ENCODE peak calls at places on chromosomes 1 and 21, in nine cellular contexts. G is SK-N-SH, E is suprapubic skin, R is endothelial cell of umbilical vein, P is H1, F is spleen, K is stomach, S is transverse colon, M is GM23338. X is an unnamed sample.

GRCh38 chr1:34696230-34696629 is 58.6 kb upstream of the GJB5 start:
- DNase-seq in G (peak; percentile 54), E (no peak), R (no peak), P (no peak), F (no peak), K (no peak), S (no peak), M (peak; percentile 18), X (no peak)

GRCh38 chr1:110559157-110559556 is 40.2 kb upstream of the KCNA10 start:
- DNase-seq in G (no peak), E (no peak), R (no peak), P (no peak), F (no peak), K (no peak), S (no peak), M (no peak), X (no peak)

GRCh38 chr1:108190686-108191416 is 9.3 kb downstream of the SLC25A24 start:
- DNase-seq in G (no peak), E (no peak), R (no peak), P (no peak), F (no peak), K (no peak), S (no peak), M (no peak), X (no peak)

GRCh38 chr1:12144236-12144635 is 22.6 kb upstream of the TNFRSF1B start:
- DNase-seq in G (no peak), E (no peak), R (no peak), P (no peak), F (peak; percentile 76), K (no peak), S (peak; percentile 76), M (no peak), X (no peak)

GRCh38 chr1:172826096-172826741 is 167.3 kb downstream of the FASLG start:
- DNase-seq in G (peak; percentile 38), E (no peak), R (peak; percentile 80), P (no peak), F (no peak), K (no peak), S (no peak), M (peak; percentile 73), X (no peak)

GRCh38 chr1:203147376-203147775 is 19.9 kb downstream of the ADORA1 start:
- DNase-seq in G (no peak), E (no peak), R (no peak), P (no peak), F (no peak), K (no peak), S (no peak), M (peak; percentile 17), X (no peak)

GRCh38 chr21:34604556-34604955 is 10.4 kb downstream of the RCAN1 start:
- DNase-seq in G (no peak), E (no peak), R (no peak), P (no peak), F (no peak), K (no peak), S (no peak), M (no peak), X (peak; percentile 88)

GRCh38 chr1:231861541-231862481 is 235.2 kb downstream of the DISC1 start:
- DNase-seq in G (no peak), E (no peak), R (no peak), P (no peak), F (no peak), K (no peak), S (no peak), M (no peak), X (no peak)

GRCh38 chr1:15188145-15188544 is 34.6 kb downstream of the TMEM51 start:
- DNase-seq in G (peak; percentile 51), E (no peak), R (no peak), P (no peak), F (no peak), K (no peak), S (no peak), M (no peak), X (no peak)

GRCh38 chr1:119477710-119478109 is 29.3 kb upstream of the HSD3B1 start:
- DNase-seq in G (no peak), E (no peak), R (no peak), P (no peak), F (no peak), K (no peak), S (no peak), M (peak; percentile 19), X (no peak)

GRCh38 chr1:18183477-18183974 is 75.9 kb downstream of the IGSF21 start:
- DNase-seq in G (no peak), E (no peak), R (no peak), P (no peak), F (no peak), K (no peak), S (no peak), M (no peak), X (no peak)

GRCh38 chr21:36757246-36757645 is 58.3 kb downstream of the SIM2 start:
- DNase-seq in G (no peak), E (no peak), R (no peak), P (no peak), F (no peak), K (no peak), S (no peak), M (peak; percentile 17), X (no peak)

GRCh38 chr1:245812278-245812677 is 657.5 kb downstream of the KIF26B start:
- DNase-seq in G (no peak), E (no peak), R (no peak), P (no peak), F (no peak), K (no peak), S (no peak), M (no peak), X (peak; percentile 84)

GRCh38 chr1:2350911-2351655 is 40.3 kb downstream of the MORN1 start:
- DNase-seq in G (no peak), E (peak; percentile 54), R (no peak), P (no peak), F (peak; percentile 59), K (no peak), S (no peak), M (no peak), X (no peak)

GRCh38 chr1:7387053-7387861 is 383.8 kb upstream of the VAMP3 start:
- DNase-seq in G (peak; percentile 51), E (peak; percentile 26), R (no peak), P (no peak), F (peak; percentile 47), K (peak; percentile 20), S (no peak), M (no peak), X (peak; percentile 70)

GRCh38 chr1:222792744-222793143 is 22.1 kb upstream of the DISP1 start:
- DNase-seq in G (peak; percentile 68), E (no peak), R (peak; percentile 44), P (no peak), F (no peak), K (no peak), S (no peak), M (peak; percentile 67), X (no peak)

GRCh38 chr1:221031890-221032222 is 152.6 kb downstream of the HLX start:
- DNase-seq in G (no peak), E (no peak), R (peak; percentile 79), P (no peak), F (no peak), K (no peak), S (no peak), M (no peak), X (no peak)

GRCh38 chr1:117565745-117566455 is 39.9 kb upstream of the TENT5C start:
- DNase-seq in G (peak; percentile 21), E (no peak), R (no peak), P (no peak), F (no peak), K (no peak), S (no peak), M (no peak), X (peak; percentile 80)

GRCh38 chr1:248897412-248898337 is 8.4 kb upstream of the PGBD2 start:
- DNase-seq in G (no peak), E (no peak), R (no peak), P (no peak), F (no peak), K (no peak), S (no peak), M (peak; percentile 39), X (no peak)

GRCh38 chr1:160291248-160292220 is 6.6 kb upstream of the PEX19 start:
- DNase-seq in G (peak; percentile 62), E (peak; percentile 74), R (peak; percentile 76), P (no peak), F (peak; percentile 80), K (peak; percentile 71), S (peak; percentile 69), M (peak; percentile 79), X (no peak)
- TF ChIP-seq POLR2AphosphoS5 in G (no peak), E (no peak), R (no peak), P (no peak), F (no peak), K (no peak), S (no peak), M (no peak), X (no peak)

GRCh38 chr1:162316187-162316586 is 60.5 kb downstream of the SPATA46 start:
- DNase-seq in G (no peak), E (no peak), R (no peak), P (no peak), F (no peak), K (no peak), S (no peak), M (no peak), X (no peak)

GRCh38 chr1:162310337-162310736 is 66.3 kb downstream of the SPATA46 start:
- DNase-seq in G (no peak), E (no peak), R (peak; percentile 81), P (no peak), F (no peak), K (no peak), S (no peak), M (no peak), X (no peak)

GRCh38 chr1:162317659-162318058 is 59.0 kb downstream of the SPATA46 start:
- DNase-seq in G (no peak), E (no peak), R (no peak), P (no peak), F (no peak), K (no peak), S (no peak), M (no peak), X (no peak)

GRCh38 chr1:162315673-162316072 is 61.0 kb downstream of the SPATA46 start:
- DNase-seq in G (no peak), E (no peak), R (no peak), P (no peak), F (no peak), K (no peak), S (no peak), M (no peak), X (no peak)

GRCh38 chr1:162314226-162314625 is 62.4 kb downstream of the SPATA46 start:
- DNase-seq in G (no peak), E (no peak), R (no peak), P (no peak), F (no peak), K (no peak), S (no peak), M (no peak), X (no peak)
- TF ChIP-seq CTCF in G (no peak), E (no peak), R (no peak), P (no peak), F (no peak), K (no peak), S (no peak), M (no peak), X (no peak)

GRCh38 chr1:76463838-76464237 is 389.3 kb downstream of the ST6GALNAC3 start:
- DNase-seq in G (no peak), E (no peak), R (no peak), P (no peak), F (no peak), K (no peak), S (no peak), M (no peak), X (no peak)
- TF ChIP-seq POLR2AphosphoS5 in G (no peak), E (no peak), R (no peak), P (no peak), F (no peak), K (no peak), S (no peak), M (no peak), X (no peak)

GRCh38 chr21:26842976-26843911 is 2.0 kb downstream of the ADAMTS1 start:
- DNase-seq in G (peak; percentile 72), E (peak; percentile 95), R (peak; percentile 94), P (no peak), F (peak; percentile 80), K (peak; percentile 87), S (peak; percentile 87), M (peak; percentile 83), X (peak; percentile 98)
- TF ChIP-seq CTCF in G (peak; percentile 42), E (no peak), R (peak; percentile 12), P (peak; percentile 14), F (no peak), K (no peak), S (peak; percentile 25), M (peak; percentile 25), X (peak; percentile 27)

X was measured in vagina.